ENCODE peak calls at places on chromosome 6, in ten cellular contexts. Z is PC-3; F is CD8-positive, alpha-beta T cell; T is cardiac muscle cell; U is transverse colon; I is uterus; Q is left lung; W is dorsolateral prefrontal cortex; O is heart right ventricle; N is colonic mucosa. K is an unnamed sample.

GRCh38 chr6:32853541-32854375 is at the start of the genes PSMB9 and TAP1:
- DNase-seq in Z (peak; percentile 95), F (peak; percentile 94), T (peak; percentile 93), U (peak; percentile 97), I (peak; percentile 95), Q (peak; percentile 97), W (peak; percentile 94), O (peak; percentile 93), N (peak; percentile 96), K (peak; percentile 95)

GRCh38 chr6:89254569-89254968 is 37.4 kb upstream of the GABRR1 start:
- DNase-seq in Z (peak; percentile 11), F (no peak), T (no peak), U (no peak), I (no peak), Q (no peak), W (no peak), O (no peak), N (no peak), K (no peak)

GRCh38 chr6:14464049-14464448 is 346.5 kb downstream of the CD83 start:
- DNase-seq in Z (no peak), F (no peak), T (no peak), U (no peak), I (no peak), Q (no peak), W (no peak), O (no peak), N (no peak), K (no peak)

GRCh38 chr6:168725821-168726220 is 284.8 kb downstream of the SMOC2 start:
- DNase-seq in Z (no peak), F (no peak), T (no peak), U (no peak), I (no peak), Q (no peak), W (no peak), O (no peak), N (no peak), K (no peak)

GRCh38 chr6:163324928-163325784 is 89.4 kb upstream of the QKI start:
- DNase-seq in Z (peak; percentile 62), F (no peak), T (no peak), U (no peak), I (no peak), Q (no peak), W (peak; percentile 74), O (peak; percentile 51), N (no peak), K (no peak)

GRCh38 chr6:167654389-167654788 is 172.3 kb upstream of the AFDN start:
- DNase-seq in Z (no peak), F (no peak), T (no peak), U (no peak), I (no peak), Q (no peak), W (no peak), O (no peak), N (no peak), K (no peak)

GRCh38 chr6:91715171-91715805 is 1128.4 kb upstream of the MAP3K7 start:
- DNase-seq in Z (no peak), F (no peak), T (no peak), U (no peak), I (no peak), Q (no peak), W (no peak), O (no peak), N (no peak), K (no peak)

GRCh38 chr6:21340563-21340962 is 253.0 kb upstream of the SOX4 start:
- DNase-seq in Z (no peak), F (no peak), T (no peak), U (no peak), I (no peak), Q (no peak), W (no peak), O (no peak), N (no peak), K (no peak)

DNA sequence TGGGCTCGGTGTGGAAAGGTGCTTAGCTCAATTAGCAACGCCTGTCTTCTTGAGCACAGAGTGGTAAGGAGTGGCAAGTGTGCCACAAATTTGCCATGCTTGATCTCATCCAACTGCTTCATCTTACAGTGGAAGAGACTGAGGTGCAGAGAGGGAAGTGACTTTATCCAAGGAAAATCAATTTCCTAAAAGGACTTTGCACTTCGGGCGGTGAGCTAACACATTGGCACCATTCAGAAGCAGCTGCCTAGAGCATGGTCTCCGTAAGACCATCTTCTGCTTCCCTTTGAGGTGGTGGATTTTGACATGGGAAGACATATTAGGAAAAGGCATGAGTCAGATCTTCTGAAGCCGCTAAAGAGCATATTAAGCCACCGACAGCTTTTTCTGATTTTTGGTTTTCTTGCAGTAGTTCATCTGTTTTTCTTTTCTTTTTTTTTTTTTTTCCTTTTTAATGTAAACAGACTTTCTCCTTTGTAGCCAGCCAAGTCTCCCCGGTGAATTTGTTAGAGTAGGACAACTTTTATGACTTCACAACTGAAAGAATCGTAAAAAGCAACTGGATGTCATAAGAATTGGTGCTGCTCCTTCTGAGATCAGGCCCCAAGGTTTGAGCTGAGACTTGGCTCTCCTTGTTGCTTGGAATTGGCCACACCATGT is 273.2 kb downstream of the CDC5L start:
- DNase-seq in Z (no peak), F (no peak), T (no peak), U (no peak), I (no peak), Q (no peak), W (no peak), O (no peak), N (no peak), K (no peak)
- H3K27me3 ChIP-seq in Z (no peaks in the 10 kb centered on the region), F (no peaks in the 10 kb centered on the region), T (no peaks in the 10 kb centered on the region), U (no peaks in the 10 kb centered on the region), I (no peaks in the 10 kb centered on the region), Q (no peaks in the 10 kb centered on the region), W (no peaks in the 10 kb centered on the region), O (no peaks in the 10 kb centered on the region), N (no peaks in the 10 kb centered on the region), K (no peaks in the 10 kb centered on the region)

GRCh38 chr6:10658910-10659696 is 35.3 kb downstream of the C6orf52 start:
- DNase-seq in Z (no peak), F (no peak), T (no peak), U (no peak), I (no peak), Q (no peak), W (no peak), O (no peak), N (no peak), K (no peak)

GRCh38 chr6:10662742-10663141 is 31.7 kb downstream of the C6orf52 start:
- DNase-seq in Z (no peak), F (no peak), T (no peak), U (no peak), I (no peak), Q (no peak), W (no peak), O (no peak), N (no peak), K (no peak)

GRCh38 chr6:10655508-10656055 is 38.8 kb downstream of the C6orf52 start:
- DNase-seq in Z (no peak), F (no peak), T (no peak), U (no peak), I (no peak), Q (no peak), W (no peak), O (no peak), N (no peak), K (no peak)

GRCh38 chr6:10662207-10662606 is 32.2 kb downstream of the C6orf52 start:
- DNase-seq in Z (no peak), F (no peak), T (no peak), U (no peak), I (no peak), Q (no peak), W (no peak), O (no peak), N (no peak), K (no peak)

DNA sequence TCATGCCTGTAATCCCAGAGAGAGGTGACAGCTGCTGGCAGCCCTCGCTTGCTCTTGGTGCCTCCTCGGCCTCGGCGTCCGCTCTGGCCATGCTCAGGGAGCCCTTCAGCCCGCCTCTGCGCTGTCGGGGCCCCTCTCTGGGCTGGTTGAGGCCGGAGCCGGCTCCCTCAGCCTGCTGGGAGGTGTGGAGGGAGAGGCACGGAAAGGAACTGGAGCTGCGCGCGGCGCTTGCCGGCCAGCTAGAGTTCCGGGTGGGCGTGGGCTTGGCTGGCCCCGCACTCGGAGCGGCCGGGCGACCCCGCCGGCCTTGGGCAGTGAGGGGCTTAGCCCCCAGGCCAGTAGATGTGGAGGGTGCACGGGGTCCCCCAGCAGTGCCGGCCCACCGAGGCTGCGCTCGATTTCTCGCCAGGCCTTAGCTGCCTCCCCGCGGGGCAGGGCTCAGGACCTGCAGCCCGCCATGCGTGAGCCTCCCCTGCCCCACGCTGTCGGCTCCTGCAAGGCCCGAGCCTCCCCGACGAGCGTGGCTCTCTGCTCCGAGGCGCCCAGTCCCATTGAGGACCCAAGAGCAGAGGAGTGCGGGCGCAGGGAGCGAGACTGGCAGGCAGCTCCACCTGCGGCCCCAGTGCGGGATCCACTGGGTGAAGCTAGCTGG is 34.6 kb downstream of the C6orf52 start:
- DNase-seq in Z (no peak), F (no peak), T (no peak), U (no peak), I (no peak), Q (no peak), W (no peak), O (peak; percentile 20), N (no peak), K (peak; percentile 37)
- H3K4me3 ChIP-seq in Z (no peak overlapping the region), F (no peak overlapping the region), T (peak overlapping the region; percentile 6), U (peak overlapping the region; percentile 18), I (no peak overlapping the region), Q (peak overlapping the region; percentile 16), W (peak overlapping the region; percentile 37), O (peak overlapping the region; percentile 25), N (peak overlapping the region; percentile 11), K (peak overlapping the region; percentile 30)

DNA sequence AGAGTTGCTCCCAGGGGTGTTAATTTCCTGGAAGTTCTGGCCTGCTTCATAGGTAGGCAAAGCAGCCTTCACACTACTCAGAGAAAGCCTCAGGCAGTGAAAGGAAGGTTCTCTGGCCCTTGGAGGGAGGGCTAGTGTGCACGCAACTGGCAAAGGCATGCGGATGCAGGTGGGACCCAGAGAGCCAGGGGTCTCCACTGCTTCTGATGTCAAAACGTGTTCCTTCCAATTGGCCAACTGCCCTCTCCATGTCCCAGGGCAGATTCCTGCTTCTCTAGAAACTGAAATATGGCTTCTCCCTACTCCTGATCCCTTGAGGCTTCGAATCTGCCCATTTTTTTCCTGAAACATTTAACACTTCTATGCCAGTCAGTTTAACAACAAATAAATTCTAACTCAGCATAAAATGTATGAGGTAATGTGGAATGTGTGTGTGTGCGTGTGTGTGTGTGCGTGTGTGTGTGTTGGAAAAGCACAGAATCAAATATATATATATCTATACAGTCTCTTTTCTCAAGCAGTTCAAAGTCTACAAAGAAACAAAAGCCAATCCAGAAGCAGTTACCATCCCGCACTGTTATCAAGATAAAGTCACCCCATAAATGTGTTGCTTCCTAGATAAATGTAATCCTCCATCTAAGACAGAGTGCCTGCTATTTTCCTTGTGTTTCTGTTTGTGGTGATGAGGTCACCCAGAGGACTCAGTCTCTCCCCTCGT is 93.9 kb upstream of the HIVEP1 start:
- DNase-seq in Z (no peak), F (no peak), T (no peak), U (peak; percentile 44), I (no peak), Q (no peak), W (no peak), O (no peak), N (peak; percentile 45), K (no peak)
- TF ChIP-seq CTCF in Z (no peak), F (no peak), T (no peak), U (no peak), I (no peak), Q (no peak), W (no peak), O (no peak), N (no peak), K (no peak)

DNA sequence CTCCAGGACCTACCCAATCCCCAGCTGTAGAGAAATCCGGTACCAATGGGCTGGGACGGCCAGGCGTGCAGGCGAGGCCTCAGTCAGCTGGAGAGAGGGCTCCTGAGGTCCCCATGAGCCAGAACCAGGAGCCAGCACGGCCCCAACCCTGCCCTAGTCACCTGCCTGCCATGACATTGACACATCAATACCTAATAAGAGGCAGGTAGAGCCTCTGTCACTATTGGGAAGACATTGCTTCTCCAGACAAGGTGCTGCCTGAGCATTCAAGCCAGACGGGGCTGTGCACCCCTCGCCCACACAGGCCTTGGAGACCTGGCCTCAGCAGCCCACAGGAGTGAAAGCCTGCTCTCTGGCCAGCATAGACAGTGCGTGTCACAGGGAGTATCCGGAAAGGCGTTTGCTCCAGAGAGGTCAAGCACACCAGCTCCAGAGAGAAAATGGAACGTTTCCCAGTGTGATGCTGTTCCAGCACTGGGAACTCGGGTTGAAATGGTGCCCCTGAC is 3.5 kb downstream of the DLL1 start:
- DNase-seq in Z (no peak), F (no peak), T (no peak), U (no peak), I (no peak), Q (no peak), W (no peak), O (peak; percentile 35), N (no peak), K (no peak)
- H3K27me3 ChIP-seq in Z (peaks cover 22% of the 10 kb centered on the region), F (no peaks in the 10 kb centered on the region), T (peaks cover 59% of the 10 kb centered on the region), U (peaks cover 51% of the 10 kb centered on the region), I (peaks cover 9% of the 10 kb centered on the region), Q (peaks cover 95% of the 10 kb centered on the region), W (no peaks in the 10 kb centered on the region), O (peaks cover 74% of the 10 kb centered on the region), N (peaks cover 41% of the 10 kb centered on the region), K (peaks cover 17% of the 10 kb centered on the region)